ENCODE peak calls at places on chromosomes 3 and 15, in seven cellular contexts. F, D, H, A, Q, R and I are unnamed samples.

GRCh38 chr3:196339493-196340254 is 1.5 kb upstream of the TM4SF19 start:
- DNase-seq in F (no peak), D (peak), H (no peak), A (no peak), Q (peak), R (no peak), I (no peak)

GRCh38 chr3:123389338-123389910 is 59.5 kb downstream of the ADCY5 start:
- DNase-seq in F (no peak), D (no peak), H (no peak), A (no peak), Q (no peak), R (no peak), I (no peak)

GRCh38 chr3:71537211-71537611 is 46.3 kb downstream of the FOXP1 start:
- DNase-seq in F (peak), D (peak), H (no peak), A (no peak), Q (no peak), R (no peak), I (no peak)

GRCh38 chr3:60594025-60594424 is 657.2 kb downstream of the FHIT start:
- DNase-seq in F (no peak), D (peak), H (no peak), A (no peak), Q (no peak), R (no peak), I (no peak)

GRCh38 chr3:8446845-8447244 is 54.8 kb upstream of the LMCD1 start:
- DNase-seq in F (no peak), D (no peak), H (no peak), A (no peak), Q (no peak), R (no peak), I (no peak)

GRCh38 chr3:46102059-46102779 is 74.9 kb upstream of the XCR1 start:
- DNase-seq in F (no peak), D (no peak), H (no peak), A (no peak), Q (no peak), R (no peak), I (no peak)

GRCh38 chr15:99450896-99451358 is 114.9 kb upstream of the MEF2A start:
- DNase-seq in F (no peak), D (peak), H (no peak), A (peak), Q (no peak), R (no peak), I (no peak)

GRCh38 chr3:9732753-9733115 is 1.2 kb downstream of the BRPF1 start:
- DNase-seq in F (no peak), D (no peak), H (no peak), A (no peak), Q (no peak), R (no peak), I (no peak)

GRCh38 chr15:73939138-73939537 is 12.9 kb downstream of the LOXL1 start:
- DNase-seq in F (no peak), D (no peak), H (no peak), A (no peak), Q (no peak), R (no peak), I (no peak)

GRCh38 chr15:85788796-85789495 is 5.8 kb downstream of the KLHL25 start:
- DNase-seq in F (no peak), D (no peak), H (no peak), A (no peak), Q (peak), R (no peak), I (no peak)

GRCh38 chr3:23663246-23663645 is 142.5 kb upstream of the UBE2E1 start:
- DNase-seq in F (no peak), D (peak), H (no peak), A (no peak), Q (no peak), R (no peak), I (no peak)

GRCh38 chr15:90933310-90933709 is 961 bp upstream of the HDDC3 start:
- DNase-seq in F (no peak), D (no peak), H (no peak), A (no peak), Q (no peak), R (no peak), I (no peak)